ENCODE peak calls at places on chromosomes 5 and 9, in five cellular contexts. W is ELR, A is foreskin melanocyte, R is NCI-H2029 treated with DMSO at 0.1 percent for 48 hours, J is smooth muscle cell of the brain vasculature. X is an unnamed sample.

GRCh38 chr5:37436146-37436934 is 57.2 kb downstream of the WDR70 start:
- DNase-seq in W (no peak), R (no peak), J (no peak), A (no peak), X (no peak)

GRCh38 chr5:36070687-36071571 is 4.2 kb upstream of the UGT3A2 start:
- DNase-seq in W (no peak), J (no peak), A (no peak), R (no peak), X (no peak)

GRCh38 chr9:110058304-110058953 is 149.5 kb downstream of the C9orf152 start:
- DNase-seq in W (peak), J (no peak), A (no peak), R (peak), X (peak)

GRCh38 chr5:60835554-60835953 is 8.5 kb downstream of the ELOVL7 start:
- DNase-seq in W (peak), J (no peak), R (no peak), A (no peak), X (no peak)

GRCh38 chr5:32090755-32091128 is 83.4 kb downstream of the GOLPH3 start:
- DNase-seq in A (no peak), J (no peak), W (no peak), R (no peak), X (no peak)

GRCh38 chr5:21236896-21237830 is 1249.2 kb upstream of the CDH18 start:
- DNase-seq in A (peak), W (peak), R (no peak), J (no peak), X (no peak)

GRCh38 chr9:94445846-94446245 is 109.0 kb upstream of the PCAT7 start:
- DNase-seq in J (no peak), A (no peak), W (no peak), R (no peak), X (no peak)

GRCh38 chr9:91101598-91102168 is 260.0 kb downstream of the AUH start:
- DNase-seq in R (no peak), J (no peak), A (no peak), W (no peak), X (peak)

GRCh38 chr5:178291969-178292825 is 59.6 kb upstream of the PHYKPL start:
- DNase-seq in J (no peak), A (no peak), W (no peak), R (no peak), X (no peak)

GRCh38 chr5:180105827-180106312 is 34.3 kb upstream of the RNF130 start:
- DNase-seq in R (no peak), A (no peak), J (no peak), W (no peak), X (no peak)

X was measured in mucosa of descending colon.